ENCODE peak calls at places on chromosome 22, in six cellular contexts. T is fibroblast of pulmonary artery; I is brain microvascular endothelial cell; G is naive thymus-derived CD8-positive, alpha-beta T cell; W is stomach; Y is activated CD4-positive, CD25-positive, alpha-beta regulatory T cell treated with anti-CD3 and anti-CD28 coated beads, Interleukin-2, amount 50 U/mL, for 72 hours. C is an unnamed sample.

GRCh38 chr22:40588726-40589125 is 47.8 kb downstream of the MRTFA start:
- DNase-seq in I (peak; percentile 49), W (no peak), Y (no peak), T (peak; percentile 83), G (no peak), C (no peak)

GRCh38 chr22:42919199-42919598 is 62.1 kb upstream of the ARFGAP3 start:
- DNase-seq in I (no peak), G (no peak), Y (no peak), T (no peak), W (no peak), C (no peak)

GRCh38 chr22:24994070-24994763 is 41.7 kb downstream of the KIAA1671 start:
- DNase-seq in W (peak; percentile 58), I (no peak), T (no peak), G (no peak), Y (no peak), C (no peak)

GRCh38 chr22:41589260-41589600 is 410 bp downstream of the PMM1 start:
- DNase-seq in Y (no peak), I (no peak), T (peak; percentile 24), W (peak; percentile 31), G (peak; percentile 10), C (no peak)

GRCh38 chr22:45503816-45504702 is 1.4 kb downstream of the FBLN1 start:
- DNase-seq in W (no peak), Y (no peak), I (peak; percentile 50), T (peak; percentile 33), G (no peak), C (no peak)

GRCh38 chr22:23786261-23786710 is 480 bp upstream of the SMARCB1 start:
- DNase-seq in G (peak; percentile 30), W (no peak), Y (no peak), I (no peak), T (no peak), C (no peak)

GRCh38 chr22:43159484-43160178 is 8.3 kb downstream of the TSPO start:
- DNase-seq in I (no peak), G (no peak), Y (no peak), T (peak; percentile 20), W (peak; percentile 96), C (no peak)

GRCh38 chr22:37199103-37199838 is 11.2 kb upstream of the C1QTNF6 start:
- DNase-seq in T (peak; percentile 98), W (peak; percentile 99), G (peak; percentile 96), I (peak; percentile 96), Y (peak; percentile 99), C (peak; percentile 99)

GRCh38 chr22:41247703-41248102 is 7.0 kb upstream of the CHADL start:
- DNase-seq in T (no peak), W (no peak), I (no peak), Y (no peak), G (no peak), C (no peak)

GRCh38 chr22:42078469-42079318 is 806 bp upstream of the SMDT1 start:
- DNase-seq in I (no peak), T (peak; percentile 34), W (no peak), Y (no peak), G (no peak), C (no peak)

GRCh38 chr22:42217752-42218280 is 52.6 kb downstream of the TCF20 start:
- DNase-seq in W (no peak), T (no peak), Y (no peak), I (no peak), G (no peak), C (no peak)

GRCh38 chr22:30433773-30434172 is 8.2 kb downstream of the MTFP1 start:
- DNase-seq in G (no peak), W (no peak), T (no peak), Y (no peak), I (no peak), C (no peak)

GRCh38 chr22:28992565-28993326 is 68.9 kb downstream of the C22orf31 start:
- DNase-seq in G (no peak), Y (no peak), W (no peak), T (no peak), I (no peak), C (no peak)

GRCh38 chr22:43212434-43212952 is 25.6 kb upstream of the TTLL12 start:
- DNase-seq in G (no peak), I (no peak), T (no peak), W (no peak), Y (no peak), C (no peak)

C was measured in CD8-positive, alpha-beta memory T cell.